ENCODE peak calls at places on chromosomes 11 and 22, in six cellular contexts. T, U, K, I, A and S are unnamed samples.

GRCh38 chr11:65606876-65607613 is 7.0 kb downstream of the MAP3K11 start:
- DNase-seq in T (peak), U (peak), K (peak), I (peak), A (peak), S (peak)

GRCh38 chr11:111942826-111943225 is 5.7 kb downstream of the DIXDC1 start:
- DNase-seq in T (no peak), U (no peak), K (peak), I (no peak), A (peak), S (peak)

GRCh38 chr11:115739121-115739520 is 234.9 kb upstream of the CADM1 start:
- DNase-seq in T (no peak), U (no peak), K (no peak), I (no peak), A (no peak), S (no peak)

GRCh38 chr11:36377759-36378553 is 81.9 kb downstream of the PRR5L start:
- DNase-seq in T (no peak), U (no peak), K (no peak), I (peak), A (no peak), S (no peak)

GRCh38 chr11:118953265-118953664 is 2.8 kb upstream of the UPK2 start:
- DNase-seq in T (peak), U (no peak), K (no peak), I (no peak), A (peak), S (no peak)

GRCh38 chr11:76863196-76863777 is 2.6 kb downstream of the ACER3 start:
- DNase-seq in T (no peak), U (no peak), K (no peak), I (no peak), A (no peak), S (no peak)

GRCh38 chr22:37544955-37545702 is 15.2 kb upstream of the CDC42EP1 start:
- DNase-seq in T (peak), U (peak), K (peak), I (peak), A (peak), S (peak)

GRCh38 chr22:22591348-22592299 is 32.6 kb upstream of the PRAME start:
- DNase-seq in T (no peak), U (no peak), K (no peak), I (no peak), A (no peak), S (peak)

GRCh38 chr22:46830001-46830715 is 67.7 kb downstream of the TBC1D22A start:
- DNase-seq in T (peak), U (no peak), K (peak), I (peak), A (peak), S (peak)

GRCh38 chr22:22210889-22211833 is 33.4 kb upstream of the VPREB1 start:
- DNase-seq in T (no peak), U (no peak), K (no peak), I (no peak), A (no peak), S (no peak)

GRCh38 chr22:31891366-31892079 is 52.8 kb upstream of the YWHAH start:
- DNase-seq in T (peak), U (no peak), K (peak), I (no peak), A (peak), S (peak)

GRCh38 chr11:103499710-103500340 is 390.6 kb downstream of the DYNC2H1 start:
- DNase-seq in T (no peak), U (no peak), K (no peak), I (no peak), A (peak), S (peak)

GRCh38 chr11:121936375-121936774 is 179.6 kb downstream of the BLID start:
- DNase-seq in T (no peak), U (no peak), K (peak), I (no peak), A (no peak), S (peak)

GRCh38 chr11:66979336-66979980 is 4.4 kb downstream of the C11orf86 start:
- DNase-seq in T (no peak), U (no peak), K (peak), I (no peak), A (no peak), S (no peak)

GRCh38 chr11:128532016-128532570 is 55.3 kb downstream of the ETS1 start:
- DNase-seq in T (no peak), U (no peak), K (no peak), I (no peak), A (peak), S (no peak)

GRCh38 chr11:6547177-6547576 is 50.1 kb downstream of the DNHD1 start:
- DNase-seq in T (no peak), U (no peak), K (no peak), I (no peak), A (no peak), S (no peak)

GRCh38 chr22:45686004-45686403 is 14.4 kb downstream of the ATXN10 start:
- DNase-seq in T (no peak), U (no peak), K (peak), I (no peak), A (no peak), S (peak)

GRCh38 chr11:83724704-83725114 is 438.5 kb upstream of the CCDC90B start:
- DNase-seq in T (peak), U (peak), K (peak), I (no peak), A (peak), S (peak)

GRCh38 chr11:120863359-120863758 is 160.5 kb upstream of the TBCEL start:
- DNase-seq in T (no peak), U (no peak), K (peak), I (no peak), A (peak), S (peak)

GRCh38 chr22:30776476-30776875 is 81.8 kb downstream of the OSBP2 start:
- DNase-seq in T (no peak), U (no peak), K (no peak), I (no peak), A (no peak), S (no peak)

GRCh38 chr11:22792497-22792896 is 37.1 kb downstream of the SVIP start:
- DNase-seq in T (peak), U (no peak), K (peak), I (no peak), A (peak), S (peak)

GRCh38 chr11:121563003-121563402 is 110.2 kb upstream of the SORL1-AS1 start:
- DNase-seq in T (no peak), U (no peak), K (no peak), I (no peak), A (no peak), S (no peak)

GRCh38 chr11:115695677-115696451 is 191.6 kb upstream of the CADM1 start:
- DNase-seq in T (no peak), U (no peak), K (no peak), I (no peak), A (no peak), S (no peak)

GRCh38 chr11:33383920-33384209 is 126.7 kb downstream of the HIPK3 start:
- DNase-seq in T (no peak), U (no peak), K (no peak), I (no peak), A (no peak), S (no peak)

GRCh38 chr22:23626286-23626975 is 5.7 kb downstream of the DRICH1 start:
- DNase-seq in T (no peak), U (no peak), K (no peak), I (no peak), A (no peak), S (no peak)

GRCh38 chr11:72613450-72613849 is 60.8 kb downstream of the PDE2A start:
- DNase-seq in T (no peak), U (no peak), K (no peak), I (no peak), A (no peak), S (no peak)

GRCh38 chr11:123505546-123506299 is 75.7 kb downstream of the GRAMD1B start:
- DNase-seq in T (no peak), U (no peak), K (no peak), I (no peak), A (no peak), S (no peak)

GRCh38 chr11:127627629-127628462 is 627.3 kb upstream of the KIRREL3 start:
- DNase-seq in T (peak), U (no peak), K (no peak), I (peak), A (peak), S (no peak)

GRCh38 chr22:23376256-23376655 is 195.9 kb downstream of the BCR start:
- DNase-seq in T (peak), U (no peak), K (no peak), I (peak), A (peak), S (peak)

GRCh38 chr11:60971520-60971919 is at the start of gene CD6:
- DNase-seq in T (no peak), U (no peak), K (no peak), I (no peak), A (no peak), S (no peak)

GRCh38 chr11:63620928-63621539 is 6.8 kb upstream of the PLAAT3 start:
- DNase-seq in T (no peak), U (no peak), K (no peak), I (no peak), A (no peak), S (no peak)

GRCh38 chr11:42066113-42066512 is 606.7 kb upstream of the LRRC4C start:
- DNase-seq in T (no peak), U (no peak), K (no peak), I (no peak), A (no peak), S (peak)

GRCh38 chr11:16813141-16813540 is 74.7 kb downstream of the C11orf58 start:
- DNase-seq in T (no peak), U (no peak), K (no peak), I (no peak), A (no peak), S (no peak)

GRCh38 chr22:44576311-44577260 is 78.6 kb upstream of the RTL6 start:
- DNase-seq in T (no peak), U (no peak), K (no peak), I (no peak), A (no peak), S (no peak)

DNA sequence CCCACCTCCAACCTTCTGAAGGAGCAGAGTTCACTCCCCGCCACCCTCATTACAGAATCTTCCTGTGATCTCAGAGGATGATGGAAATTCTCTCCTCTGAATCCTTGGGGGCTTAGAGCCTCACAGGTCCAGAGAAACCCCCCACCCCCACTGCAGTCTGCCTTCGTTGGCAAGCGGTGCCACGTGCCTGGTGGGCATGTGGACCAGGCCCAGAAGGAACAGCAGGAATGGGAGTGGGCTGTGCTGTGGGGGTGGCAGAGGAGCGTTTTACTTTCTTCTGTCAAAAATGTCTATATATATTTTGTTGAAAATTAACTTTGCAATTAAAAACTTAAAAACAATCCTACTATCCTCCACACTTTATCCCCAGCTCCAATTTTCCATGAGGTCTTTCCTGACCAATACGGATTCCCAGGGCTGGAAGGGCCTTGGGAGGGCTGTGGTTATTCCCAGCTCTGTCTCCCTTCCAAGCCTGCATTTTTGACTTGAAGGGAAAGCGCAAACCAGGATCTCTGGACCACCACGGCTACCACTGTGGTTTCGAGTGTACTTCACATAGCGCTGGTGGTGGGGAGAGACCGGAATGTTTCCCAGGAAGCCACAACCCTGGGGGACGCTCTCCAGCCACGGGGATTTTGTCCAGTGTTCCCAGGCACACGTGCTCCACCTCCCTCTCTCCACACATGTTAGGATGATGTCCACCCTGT is 986 bp upstream of the NPTXR start:
- DNase-seq in T (no peak), U (no peak), K (peak), I (no peak), A (no peak), S (no peak)
- H3K4me3 ChIP-seq in T (peak), U (no peak), K (no peak), I (no peak), A (no peak), S (no peak)

GRCh38 chr11:86955674-86956522 is 703 bp upstream of the FZD4 start:
- DNase-seq in T (peak), U (peak), K (peak), I (peak), A (peak), S (peak)
- TF ChIP-seq CTCF in T (peak), U (peak), K (peak), I (peak), A (no peak), S (no peak)

GRCh38 chr11:46210133-46210636 is 67.3 kb upstream of the CREB3L1 start:
- DNase-seq in T (no peak), U (no peak), K (peak), I (no peak), A (peak), S (peak)
- H3K4me3 ChIP-seq in T (no peak), U (no peak), K (no peak), I (no peak), A (no peak), S (no peak)

GRCh38 chr11:43802509-43802908 is 78.1 kb upstream of the ALKBH3 start:
- DNase-seq in T (peak), U (peak), K (no peak), I (no peak), A (no peak), S (no peak)
- TF ChIP-seq CTCF in T (peak), U (peak), K (peak), I (no peak), A (peak), S (peak)